ENCODE peak calls at places on chromosomes 6 and 20, in eight cellular contexts. E is stomach, S is K562, T is GM12878, W is prostate gland, M is vagina, P is spleen, V is HepG2. O is an unnamed sample. For H3K4me1, the result is how much of the 10 kb centered on the place peaks cover.

GRCh38 chr20:40323411-40323810 is 365.6 kb downstream of the MAFB start:
- DNase-seq in E (no peak), S (no peak), T (no peak), W (no peak), M (no peak), P (no peak), V (no peak), O (no peak)

GRCh38 chr20:51473771-51474170 is 68.7 kb downstream of the NFATC2 start:
- DNase-seq in E (no peak), S (no peak), T (no peak), W (no peak), M (no peak), P (peak), V (no peak), O (no peak)

GRCh38 chr6:39835856-39836442 is 43.8 kb downstream of the DAAM2 start:
- DNase-seq in E (no peak), S (no peak), T (no peak), W (no peak), M (no peak), P (no peak), V (no peak), O (no peak)

GRCh38 chr20:43515628-43516027 is 8.1 kb downstream of the L3MBTL1 start:
- DNase-seq in E (no peak), S (peak), T (no peak), W (no peak), M (no peak), P (no peak), V (no peak), O (no peak)

GRCh38 chr6:63478751-63479150 is 93.5 kb upstream of the LOC128125822 start:
- DNase-seq in E (no peak), S (no peak), T (no peak), W (no peak), M (no peak), P (no peak), V (no peak), O (no peak)

GRCh38 chr6:159169193-159169555 is at the start of gene FNDC1:
- DNase-seq in E (no peak), S (peak), T (no peak), W (no peak), M (no peak), P (no peak), V (no peak), O (no peak)

GRCh38 chr6:54191460-54191859 is 80.2 kb downstream of the MLIP start:
- DNase-seq in E (no peak), S (no peak), T (no peak), W (no peak), M (no peak), P (no peak), V (no peak), O (no peak)

GRCh38 chr6:137692806-137693205 is 174.3 kb upstream of the TNFAIP3 start:
- DNase-seq in E (no peak), S (no peak), T (no peak), W (no peak), M (no peak), P (no peak), V (no peak), O (no peak)

GRCh38 chr20:19867074-19867473 is 109.0 kb downstream of the RIN2 start:
- DNase-seq in E (no peak), S (no peak), T (no peak), W (no peak), M (no peak), P (no peak), V (no peak), O (no peak)

GRCh38 chr6:129766959-129767728 is 57.2 kb upstream of the ARHGAP18 start:
- DNase-seq in E (peak), S (peak), T (no peak), W (no peak), M (no peak), P (peak), V (no peak), O (peak)

GRCh38 chr6:137637161-137637560 is 143.0 kb upstream of the OLIG3 start:
- DNase-seq in E (no peak), S (no peak), T (no peak), W (peak), M (no peak), P (no peak), V (peak), O (no peak)

GRCh38 chr20:23449400-23449799 is 3.3 kb downstream of the CST11 start:
- DNase-seq in E (no peak), S (no peak), T (no peak), W (no peak), M (no peak), P (no peak), V (no peak), O (no peak)

GRCh38 chr6:140849441-140849840 is 1283.3 kb upstream of the GJE1 start:
- DNase-seq in E (no peak), S (no peak), T (no peak), W (no peak), M (no peak), P (no peak), V (no peak), O (no peak)

GRCh38 chr20:44601801-44602204 is 19.4 kb downstream of the PKIG start:
- DNase-seq in E (no peak), S (no peak), T (no peak), W (peak), M (no peak), P (no peak), V (no peak), O (peak)

DNA sequence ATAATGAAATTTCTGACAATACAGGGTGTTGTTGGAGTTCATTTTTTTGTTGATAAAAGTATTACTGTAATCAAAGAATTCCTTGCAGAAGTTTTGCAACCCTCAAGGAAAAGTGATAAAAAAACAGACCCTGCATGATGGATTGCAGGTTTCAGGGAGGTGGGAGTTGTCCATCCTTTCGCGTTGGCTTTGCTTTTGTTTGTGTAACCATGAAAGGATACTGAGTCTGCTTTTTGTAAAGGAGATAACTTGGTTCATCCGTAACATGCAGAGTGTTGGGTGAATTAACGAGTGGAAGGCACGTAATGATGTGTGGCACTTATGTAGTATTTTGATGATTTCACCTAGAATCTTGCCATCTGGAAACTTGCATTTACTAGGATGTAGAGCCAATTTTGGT is 23.6 kb downstream of the FOXO3 start:
- DNase-seq in E (no peak), S (no peak), T (no peak), W (no peak), M (no peak), P (no peak), V (no peak), O (no peak)
- H3K4me1 ChIP-seq in E (half or more), S (under half), T (under half), W (under half), M (half or more), P (under half), V (half or more), O (half or more)

DNA sequence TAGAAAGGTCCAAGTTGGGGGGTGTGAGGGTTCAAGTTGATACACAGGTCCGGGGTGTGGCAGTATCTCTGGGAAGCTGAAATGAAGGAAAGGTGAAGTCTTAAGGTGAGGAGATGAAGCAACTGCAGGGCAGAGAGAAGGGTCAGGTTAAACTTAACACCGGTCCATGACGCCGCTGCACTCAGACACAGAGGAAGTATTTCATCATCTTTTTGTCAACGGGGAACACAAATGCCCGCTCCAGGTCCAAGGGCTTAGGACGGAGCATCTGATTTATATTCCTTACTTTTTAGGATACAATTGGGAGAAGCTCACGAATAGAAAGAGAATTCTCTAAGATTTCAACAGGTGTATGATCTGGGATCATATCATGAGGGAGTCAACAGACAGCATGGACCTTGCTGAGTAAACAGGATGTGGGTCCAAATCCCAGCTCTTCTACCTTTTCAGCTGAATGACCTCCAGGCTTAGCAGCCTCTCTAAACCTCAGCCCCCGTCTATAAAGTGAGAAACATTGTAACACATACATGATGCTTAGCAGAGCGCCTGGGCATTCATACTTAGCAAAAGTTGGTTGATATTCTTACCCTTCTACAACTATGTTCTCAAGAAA is 197.5 kb downstream of the ATXN1 start:
- DNase-seq in E (no peak), S (no peak), T (no peak), W (no peak), M (no peak), P (no peak), V (no peak), O (no peak)
- TF ChIP-seq POLR2AphosphoS5 in E (no peak), S (no peak), T (no peak), W (no peak), M (no peak), P (no peak), V (no peak), O (no peak)

GRCh38 chr6:86526238-86526637 is 411.1 kb upstream of the HTR1E start:
- DNase-seq in E (no peak), S (no peak), T (no peak), W (no peak), M (no peak), P (no peak), V (no peak), O (no peak)
- TF ChIP-seq POLR2A in E (no peak), S (no peak), T (no peak), W (no peak), M (no peak), P (no peak), V (no peak), O (no peak)

GRCh38 chr6:158037771-158038170 is 56.1 kb downstream of the SYNJ2 start:
- DNase-seq in E (no peak), S (no peak), T (no peak), W (no peak), M (no peak), P (peak), V (no peak), O (peak)
- H3K4me1 ChIP-seq in E (half or more), S (half or more), T (under half), W (under half), M (under half), P (under half), V (half or more), O (half or more)

DNA sequence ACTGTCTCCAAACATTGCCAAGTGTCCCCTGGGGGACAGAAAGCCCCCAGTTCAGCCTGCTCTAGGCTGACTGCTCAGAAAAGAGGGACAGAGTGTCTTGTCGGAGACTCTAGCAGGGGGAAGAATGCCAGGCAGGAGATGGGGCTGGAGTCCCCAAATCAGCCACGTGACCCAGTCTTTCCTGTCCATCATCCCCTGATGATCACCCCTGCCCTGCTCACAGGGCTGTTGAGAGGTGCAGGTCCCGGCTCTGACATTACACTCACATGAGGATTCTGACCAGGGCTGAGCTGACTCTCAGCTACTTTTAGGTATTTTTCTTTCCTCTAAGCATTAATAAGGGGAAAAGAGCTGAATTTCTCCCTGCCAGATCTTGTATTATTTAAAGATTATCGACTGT is 115.8 kb downstream of the SULF2 start:
- DNase-seq in E (no peak), S (no peak), T (no peak), W (no peak), M (no peak), P (no peak), V (no peak), O (no peak)
- TF ChIP-seq POLR2AphosphoS5 in E (no peak), S (no peak), T (peak), W (no peak), M (no peak), P (no peak), V (no peak), O (no peak)

GRCh38 chr6:26659042-26659359 is 545 bp downstream of the ZNF322 start:
- DNase-seq in E (no peak), S (no peak), T (no peak), W (no peak), M (no peak), P (no peak), V (no peak), O (no peak)
- TF ChIP-seq POLR2A in E (no peak), S (no peak), T (no peak), W (no peak), M (no peak), P (no peak), V (no peak), O (no peak)

DNA sequence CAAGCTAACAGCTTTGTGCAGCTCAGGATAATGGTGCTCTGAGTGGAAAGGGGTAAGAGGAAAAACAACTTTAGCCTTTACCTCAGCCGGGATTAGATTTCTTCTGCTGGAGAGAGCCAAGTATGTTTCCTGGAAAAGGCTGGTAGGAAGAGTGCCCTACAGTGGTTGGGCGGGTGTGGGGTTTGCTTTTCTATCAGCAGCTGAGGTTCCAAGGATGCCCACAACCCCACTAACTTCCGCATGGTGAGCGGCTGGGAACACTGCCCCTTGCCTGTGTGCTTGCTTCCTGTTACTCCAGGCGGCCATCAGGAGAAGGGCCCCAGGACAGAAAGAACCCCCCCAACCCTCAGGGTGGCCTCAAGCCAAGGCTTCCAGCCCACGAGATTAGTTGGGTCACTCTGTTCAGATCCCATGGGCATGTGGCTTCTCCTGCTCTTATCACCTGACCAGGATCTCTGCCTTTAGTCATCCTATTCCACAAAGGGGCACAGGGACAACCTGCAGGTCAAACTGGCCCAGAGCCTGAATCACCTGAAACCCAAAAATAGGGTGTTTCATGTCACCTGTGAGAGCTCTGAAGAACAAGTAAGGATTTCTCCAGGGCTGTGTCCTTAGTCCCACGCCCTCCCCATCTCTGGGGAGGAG is 10.5 kb downstream of the MRPS18A start:
- DNase-seq in E (no peak), S (no peak), T (no peak), W (no peak), M (no peak), P (no peak), V (no peak), O (no peak)
- H3K4me1 ChIP-seq in E (under half), S (under half), T (under half), W (under half), M (under half), P (under half), V (under half), O (under half)